ENCODE peak calls at places on chromosomes 7 and 10, in nine cellular contexts. One of them, this sample, is unnamed. For H3K4me1, the result is how much of the 10 kb centered on the place peaks cover.

GRCh38 chr7:2022021-2022409 is 210.7 kb downstream of the MAD1L1 start:
- DNase-seq in cardiac muscle cell: no peak
- DNase-seq in heart left ventricle: peak
- DNase-seq in PC-3: no peak
- DNase-seq in gastrocnemius medialis: no peak
- DNase-seq in ovary: no peak
- DNase-seq in GM12878: no peak
- DNase-seq in thyroid gland: no peak
- DNase-seq in body of pancreas: no peak
- DNase-seq in this sample: no peak

GRCh38 chr10:74880041-74880440 is 53.6 kb downstream of the KAT6B start:
- DNase-seq in cardiac muscle cell: no peak
- DNase-seq in heart left ventricle: no peak
- DNase-seq in PC-3: peak
- DNase-seq in gastrocnemius medialis: no peak
- DNase-seq in ovary: no peak
- DNase-seq in GM12878: no peak
- DNase-seq in thyroid gland: no peak
- DNase-seq in body of pancreas: no peak
- DNase-seq in this sample: no peak

GRCh38 chr7:96729795-96730194 is 20.1 kb upstream of the SEM1 start:
- DNase-seq in cardiac muscle cell: no peak
- DNase-seq in heart left ventricle: no peak
- DNase-seq in PC-3: peak
- DNase-seq in gastrocnemius medialis: no peak
- DNase-seq in ovary: no peak
- DNase-seq in GM12878: no peak
- DNase-seq in thyroid gland: no peak
- DNase-seq in body of pancreas: no peak
- DNase-seq in this sample: no peak

GRCh38 chr7:82404647-82405046 is 38.9 kb downstream of the CACNA2D1 start:
- DNase-seq in cardiac muscle cell: no peak
- DNase-seq in heart left ventricle: no peak
- DNase-seq in PC-3: no peak
- DNase-seq in gastrocnemius medialis: no peak
- DNase-seq in ovary: no peak
- DNase-seq in GM12878: no peak
- DNase-seq in thyroid gland: no peak
- DNase-seq in body of pancreas: no peak
- DNase-seq in this sample: no peak

GRCh38 chr10:73116017-73116416 is 5.8 kb downstream of the NUDT13 start:
- DNase-seq in cardiac muscle cell: no peak
- DNase-seq in heart left ventricle: no peak
- DNase-seq in PC-3: peak
- DNase-seq in gastrocnemius medialis: no peak
- DNase-seq in ovary: no peak
- DNase-seq in GM12878: no peak
- DNase-seq in thyroid gland: no peak
- DNase-seq in body of pancreas: no peak
- DNase-seq in this sample: no peak

GRCh38 chr10:130727766-130728490 is 583.6 kb downstream of the TCERG1L start:
- DNase-seq in cardiac muscle cell: no peak
- DNase-seq in heart left ventricle: no peak
- DNase-seq in PC-3: no peak
- DNase-seq in gastrocnemius medialis: no peak
- DNase-seq in ovary: no peak
- DNase-seq in GM12878: no peak
- DNase-seq in thyroid gland: no peak
- DNase-seq in body of pancreas: no peak
- DNase-seq in this sample: no peak

GRCh38 chr7:29815181-29816105 is 9.1 kb downstream of the WIPF3 start:
- DNase-seq in cardiac muscle cell: no peak
- DNase-seq in heart left ventricle: no peak
- DNase-seq in PC-3: no peak
- DNase-seq in gastrocnemius medialis: no peak
- DNase-seq in ovary: no peak
- DNase-seq in GM12878: no peak
- DNase-seq in thyroid gland: no peak
- DNase-seq in body of pancreas: no peak
- DNase-seq in this sample: no peak

GRCh38 chr10:33483124-33483794 is 148.8 kb upstream of the NRP1 start:
- DNase-seq in cardiac muscle cell: no peak
- DNase-seq in heart left ventricle: no peak
- DNase-seq in PC-3: no peak
- DNase-seq in gastrocnemius medialis: no peak
- DNase-seq in ovary: no peak
- DNase-seq in GM12878: no peak
- DNase-seq in thyroid gland: no peak
- DNase-seq in body of pancreas: no peak
- DNase-seq in this sample: no peak

GRCh38 chr7:65731562-65732035 is 141.3 kb upstream of the VKORC1L1 start:
- DNase-seq in cardiac muscle cell: peak
- DNase-seq in heart left ventricle: no peak
- DNase-seq in PC-3: no peak
- DNase-seq in gastrocnemius medialis: no peak
- DNase-seq in ovary: no peak
- DNase-seq in GM12878: no peak
- DNase-seq in thyroid gland: peak
- DNase-seq in body of pancreas: peak
- DNase-seq in this sample: peak

GRCh38 chr7:128833939-128834310 is 3.7 kb downstream of the FLNC start:
- DNase-seq in cardiac muscle cell: peak
- DNase-seq in heart left ventricle: no peak
- DNase-seq in PC-3: peak
- DNase-seq in gastrocnemius medialis: no peak
- DNase-seq in ovary: no peak
- DNase-seq in GM12878: no peak
- DNase-seq in thyroid gland: no peak
- DNase-seq in body of pancreas: no peak
- DNase-seq in this sample: no peak

GRCh38 chr7:155467846-155468821 is 10.2 kb downstream of the EN2 start:
- DNase-seq in cardiac muscle cell: no peak
- DNase-seq in heart left ventricle: no peak
- DNase-seq in PC-3: no peak
- DNase-seq in gastrocnemius medialis: no peak
- DNase-seq in ovary: no peak
- DNase-seq in GM12878: no peak
- DNase-seq in thyroid gland: peak
- DNase-seq in body of pancreas: no peak
- DNase-seq in this sample: no peak

GRCh38 chr7:5704534-5704922 is 76.9 kb downstream of the RNF216 start:
- DNase-seq in cardiac muscle cell: peak
- DNase-seq in heart left ventricle: peak
- DNase-seq in PC-3: peak
- DNase-seq in gastrocnemius medialis: peak
- DNase-seq in ovary: peak
- DNase-seq in GM12878: no peak
- DNase-seq in thyroid gland: peak
- DNase-seq in body of pancreas: peak
- DNase-seq in this sample: no peak

GRCh38 chr10:130301026-130301892 is 165.1 kb downstream of the GLRX3 start:
- DNase-seq in cardiac muscle cell: peak
- DNase-seq in heart left ventricle: peak
- DNase-seq in PC-3: no peak
- DNase-seq in gastrocnemius medialis: peak
- DNase-seq in ovary: no peak
- DNase-seq in GM12878: no peak
- DNase-seq in thyroid gland: peak
- DNase-seq in body of pancreas: peak
- DNase-seq in this sample: peak

GRCh38 chr7:128209229-128210035 is 31.6 kb upstream of the LEP start:
- DNase-seq in cardiac muscle cell: peak
- DNase-seq in heart left ventricle: peak
- DNase-seq in PC-3: peak
- DNase-seq in gastrocnemius medialis: peak
- DNase-seq in ovary: peak
- DNase-seq in GM12878: peak
- DNase-seq in thyroid gland: peak
- DNase-seq in body of pancreas: peak
- DNase-seq in this sample: peak

GRCh38 chr7:30913821-30914515 is 2.3 kb downstream of the AQP1 start:
- DNase-seq in cardiac muscle cell: no peak
- DNase-seq in heart left ventricle: peak
- DNase-seq in PC-3: no peak
- DNase-seq in gastrocnemius medialis: no peak
- DNase-seq in ovary: no peak
- DNase-seq in GM12878: no peak
- DNase-seq in thyroid gland: no peak
- DNase-seq in body of pancreas: no peak
- DNase-seq in this sample: peak

GRCh38 chr10:102196893-102197292 is 29.2 kb upstream of the ELOVL3 start:
- DNase-seq in cardiac muscle cell: no peak
- DNase-seq in heart left ventricle: no peak
- DNase-seq in PC-3: no peak
- DNase-seq in gastrocnemius medialis: no peak
- DNase-seq in ovary: no peak
- DNase-seq in GM12878: no peak
- DNase-seq in thyroid gland: no peak
- DNase-seq in body of pancreas: no peak
- DNase-seq in this sample: no peak

GRCh38 chr7:126657599-126658358 is 595.0 kb downstream of the GRM8 start:
- DNase-seq in cardiac muscle cell: no peak
- DNase-seq in heart left ventricle: no peak
- DNase-seq in PC-3: no peak
- DNase-seq in gastrocnemius medialis: no peak
- DNase-seq in ovary: no peak
- DNase-seq in GM12878: peak
- DNase-seq in thyroid gland: no peak
- DNase-seq in body of pancreas: no peak
- DNase-seq in this sample: no peak

GRCh38 chr7:13017881-13018280 is 330.4 kb downstream of the ARL4A start:
- DNase-seq in cardiac muscle cell: no peak
- DNase-seq in heart left ventricle: no peak
- DNase-seq in PC-3: peak
- DNase-seq in gastrocnemius medialis: no peak
- DNase-seq in ovary: no peak
- DNase-seq in GM12878: no peak
- DNase-seq in thyroid gland: no peak
- DNase-seq in body of pancreas: no peak
- DNase-seq in this sample: no peak
- H3K4me1 ChIP-seq in cardiac muscle cell: under half
- H3K4me1 ChIP-seq in heart left ventricle: under half
- H3K4me1 ChIP-seq in PC-3: under half
- H3K4me1 ChIP-seq in gastrocnemius medialis: under half
- H3K4me1 ChIP-seq in ovary: under half
- H3K4me1 ChIP-seq in GM12878: under half
- H3K4me1 ChIP-seq in thyroid gland: under half
- H3K4me1 ChIP-seq in body of pancreas: under half
- H3K4me1 ChIP-seq in this sample: under half

DNA sequence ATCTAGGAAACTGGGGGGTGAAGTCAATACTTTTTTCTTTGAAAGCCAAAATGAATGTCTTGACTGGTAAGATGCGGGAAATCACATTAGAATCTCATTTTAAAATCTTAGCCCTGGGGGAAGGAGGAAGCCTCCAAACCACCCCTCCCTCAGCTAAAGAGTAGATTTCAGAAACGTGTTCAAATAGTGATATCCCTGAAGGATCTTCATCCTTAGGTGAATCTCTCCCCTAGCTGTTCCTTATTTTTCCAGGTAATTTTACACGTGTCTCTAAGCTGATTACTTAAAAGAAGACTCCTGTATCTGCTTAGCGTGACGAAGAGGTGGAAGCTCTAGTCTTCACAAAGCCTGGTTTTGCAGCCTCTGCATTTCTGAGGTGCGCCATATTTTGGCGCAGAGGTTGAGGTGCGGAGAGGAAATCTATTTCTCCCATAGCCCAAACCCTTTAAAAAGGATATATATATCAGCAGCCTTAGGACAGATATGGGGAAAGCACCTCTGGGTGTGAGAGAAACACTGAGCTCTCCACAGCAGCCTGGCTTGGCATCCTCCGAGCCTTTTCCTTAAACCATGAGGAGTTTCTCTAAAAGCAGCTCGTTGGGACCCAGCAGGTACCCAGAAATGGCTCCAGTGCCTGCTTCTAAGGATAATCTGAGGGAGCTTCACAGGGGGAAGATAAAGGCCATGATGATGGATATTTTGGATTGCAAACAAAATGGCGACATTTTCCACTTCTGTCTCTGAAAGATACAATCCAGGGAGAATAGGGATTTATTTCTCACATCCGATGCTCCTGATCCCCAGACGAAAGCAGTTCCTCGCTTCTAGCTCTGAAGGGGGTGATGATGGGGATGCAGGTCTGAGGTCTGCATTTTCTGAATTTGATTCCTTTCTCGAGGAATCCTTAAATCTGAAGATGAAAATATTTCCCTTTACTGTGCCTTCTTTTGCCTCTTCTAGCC is 3.0 kb upstream of the HOXA2 start:
- DNase-seq in cardiac muscle cell: no peak
- DNase-seq in heart left ventricle: no peak
- DNase-seq in PC-3: no peak
- DNase-seq in gastrocnemius medialis: no peak
- DNase-seq in ovary: no peak
- DNase-seq in GM12878: no peak
- DNase-seq in thyroid gland: no peak
- DNase-seq in body of pancreas: no peak
- DNase-seq in this sample: no peak
- H3K4me1 ChIP-seq in cardiac muscle cell: under half
- H3K4me1 ChIP-seq in heart left ventricle: under half
- H3K4me1 ChIP-seq in PC-3: under half
- H3K4me1 ChIP-seq in gastrocnemius medialis: under half
- H3K4me1 ChIP-seq in ovary: under half
- H3K4me1 ChIP-seq in GM12878: under half
- H3K4me1 ChIP-seq in thyroid gland: under half
- H3K4me1 ChIP-seq in body of pancreas: under half
- H3K4me1 ChIP-seq in this sample: under half

GRCh38 chr7:69800495-69800894 is 202.2 kb downstream of the AUTS2 start:
- DNase-seq in cardiac muscle cell: peak
- DNase-seq in heart left ventricle: no peak
- DNase-seq in PC-3: no peak
- DNase-seq in gastrocnemius medialis: no peak
- DNase-seq in ovary: peak
- DNase-seq in GM12878: no peak
- DNase-seq in thyroid gland: peak
- DNase-seq in body of pancreas: peak
- DNase-seq in this sample: peak
- H3K4me1 ChIP-seq in cardiac muscle cell: half or more
- H3K4me1 ChIP-seq in heart left ventricle: under half
- H3K4me1 ChIP-seq in PC-3: under half
- H3K4me1 ChIP-seq in gastrocnemius medialis: under half
- H3K4me1 ChIP-seq in ovary: under half
- H3K4me1 ChIP-seq in GM12878: under half
- H3K4me1 ChIP-seq in thyroid gland: under half
- H3K4me1 ChIP-seq in body of pancreas: under half
- H3K4me1 ChIP-seq in this sample: under half

DNA sequence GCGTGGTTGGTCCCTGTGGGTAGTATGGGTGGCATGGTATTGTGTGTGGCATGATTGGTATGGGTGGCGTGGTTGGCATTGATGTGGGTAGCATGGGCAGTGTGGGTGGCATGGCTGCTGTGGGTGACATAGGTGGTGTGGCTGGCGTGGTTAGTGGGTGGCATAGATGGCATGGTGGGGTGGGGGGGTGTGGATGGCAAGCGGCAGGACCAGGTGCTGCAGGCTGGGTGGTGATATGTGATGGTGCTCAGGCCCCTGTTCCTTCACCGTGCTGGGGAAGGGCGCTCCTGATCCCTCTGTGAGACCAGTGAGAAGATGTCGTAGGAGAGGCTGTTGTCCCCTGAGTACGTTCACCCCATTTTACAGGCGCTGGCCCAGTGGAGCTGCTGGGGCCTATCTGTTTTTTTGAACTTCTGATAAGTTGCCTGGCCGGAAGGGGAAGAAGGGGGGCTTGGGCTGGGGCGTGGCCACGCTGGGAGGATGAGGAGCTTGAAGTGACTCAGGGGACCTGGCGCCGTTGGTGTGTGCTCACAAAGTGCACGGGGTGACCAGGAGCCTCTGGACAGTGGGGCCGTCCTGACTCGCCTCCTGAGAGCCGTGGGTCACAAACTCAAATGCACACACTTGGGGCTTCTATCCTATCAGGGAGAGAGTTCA is 17.5 kb downstream of the INPP5A start:
- DNase-seq in cardiac muscle cell: peak
- DNase-seq in heart left ventricle: peak
- DNase-seq in PC-3: no peak
- DNase-seq in gastrocnemius medialis: no peak
- DNase-seq in ovary: no peak
- DNase-seq in GM12878: no peak
- DNase-seq in thyroid gland: no peak
- DNase-seq in body of pancreas: no peak
- DNase-seq in this sample: peak
- H3K4me1 ChIP-seq in cardiac muscle cell: under half
- H3K4me1 ChIP-seq in heart left ventricle: under half
- H3K4me1 ChIP-seq in PC-3: under half
- H3K4me1 ChIP-seq in gastrocnemius medialis: under half
- H3K4me1 ChIP-seq in ovary: under half
- H3K4me1 ChIP-seq in GM12878: under half
- H3K4me1 ChIP-seq in thyroid gland: under half
- H3K4me1 ChIP-seq in body of pancreas: under half
- H3K4me1 ChIP-seq in this sample: half or more

This sample was measured in upper lobe of left lung.